ENCODE peak calls at places on chromosome 21, in five cellular contexts. L is ovary, W is sigmoid colon, A is GM12878, I is A549. Z is an unnamed sample.

GRCh38 chr21:25691931-25692330 is 42.8 kb downstream of the ATP5PF start:
- DNase-seq in L (no peak), W (no peak), A (no peak), I (no peak), Z (no peak)

GRCh38 chr21:44793269-44794030 is 8.2 kb downstream of the UBE2G2 start:
- DNase-seq in L (peak), W (no peak), A (no peak), I (peak), Z (peak)

GRCh38 chr21:45393021-45393420 is 11.9 kb upstream of the COL18A1 start:
- DNase-seq in L (peak), W (peak), A (no peak), I (no peak), Z (no peak)

GRCh38 chr21:31911138-31911907 is 38.5 kb downstream of the HUNK start:
- DNase-seq in L (no peak), W (no peak), A (no peak), I (peak), Z (no peak)

GRCh38 chr21:36471254-36471723 is 8.6 kb downstream of the CLDN14 start:
- DNase-seq in L (no peak), W (no peak), A (peak), I (peak), Z (no peak)

GRCh38 chr21:25307489-25307888 is 299.8 kb downstream of the MRPL39 start:
- DNase-seq in L (no peak), W (no peak), A (no peak), I (no peak), Z (no peak)

GRCh38 chr21:27314096-27314495 is 347.2 kb upstream of the ADAMTS5 start:
- DNase-seq in L (no peak), W (no peak), A (no peak), I (no peak), Z (no peak)

GRCh38 chr21:46227811-46228344 is 696 bp downstream of the LSS start:
- DNase-seq in L (no peak), W (peak), A (no peak), I (no peak), Z (no peak)

GRCh38 chr21:16280731-16281130 is 550.9 kb downstream of the USP25 start:
- DNase-seq in L (no peak), W (no peak), A (no peak), I (no peak), Z (no peak)

GRCh38 chr21:18529253-18529652 is 125.7 kb upstream of the TMPRSS15 start:
- DNase-seq in L (no peak), W (no peak), A (no peak), I (no peak), Z (no peak)
- TF ChIP-seq EP300 in L (no peak), W (no peak), A (no peak), I (no peak), Z (no peak)

GRCh38 chr21:29371464-29371863 is 72.7 kb downstream of the BACH1 start:
- DNase-seq in L (no peak), W (no peak), A (no peak), I (no peak), Z (no peak)
- TF ChIP-seq POLR2A in L (no peak), W (no peak), A (no peak), I (no peak), Z (no peak)

GRCh38 chr21:42724226-42724920 is 71.0 kb downstream of the PDE9A start:
- DNase-seq in L (no peak), W (no peak), A (no peak), I (peak), Z (peak)
- TF ChIP-seq EP300 in L (no peak), W (no peak), A (no peak), I (no peak), Z (peak)

GRCh38 chr21:39451332-39452206 is at the start of gene SH3BGR:
- DNase-seq in L (no peak), W (peak), A (no peak), I (no peak), Z (no peak)
- TF ChIP-seq POLR2A in L (no peak), W (no peak), A (no peak), I (no peak), Z (no peak)

DNA sequence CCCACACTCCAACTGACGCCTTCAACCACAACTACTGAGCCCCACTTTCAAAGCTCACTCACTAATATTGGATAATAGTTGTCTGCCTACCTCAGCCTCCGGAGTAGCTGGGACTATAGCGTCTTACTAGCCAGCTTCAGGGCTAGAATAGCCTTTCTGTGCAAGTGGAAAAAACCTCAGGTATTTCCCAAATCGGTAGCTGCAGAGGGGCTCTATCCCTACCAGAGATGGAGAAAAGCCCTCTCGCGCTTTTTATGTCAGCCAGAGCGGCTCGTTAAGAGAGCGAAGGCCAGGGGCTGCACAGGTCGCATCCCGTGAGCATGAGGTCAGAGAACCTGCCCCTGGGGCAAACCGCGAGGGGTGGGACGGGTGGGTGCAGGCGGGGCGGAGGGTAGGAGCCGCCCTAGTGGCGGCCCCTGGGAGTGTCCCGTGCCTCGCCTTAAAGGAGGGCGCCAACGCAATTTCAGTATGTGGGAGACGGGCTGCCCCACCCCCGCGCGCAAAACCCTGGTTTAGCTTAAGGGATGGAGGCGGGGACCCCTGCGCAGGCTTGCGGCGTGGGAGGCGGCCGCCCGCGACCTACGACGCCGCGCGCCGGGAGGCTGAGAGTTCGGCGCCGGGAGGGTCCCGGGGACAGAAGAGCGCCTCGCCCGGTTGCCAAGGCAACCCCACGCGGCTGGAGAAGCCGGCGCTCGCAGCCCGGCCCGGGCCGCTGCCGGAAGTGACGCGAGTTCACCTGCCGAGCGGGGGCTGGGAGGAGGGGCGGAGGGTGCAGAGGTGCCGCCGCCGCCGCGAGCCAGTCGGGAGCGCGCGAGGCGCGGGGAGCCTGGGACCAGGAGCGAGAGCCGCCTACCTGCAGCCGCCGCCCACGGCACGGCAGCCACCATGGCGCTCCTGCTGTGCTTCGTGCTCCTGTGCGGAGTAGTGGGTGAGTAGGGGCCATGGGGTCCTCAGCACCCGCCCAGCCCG is at the start of gene CXADR:
- DNase-seq in L (peak), W (no peak), A (no peak), I (peak), Z (peak)
- TF ChIP-seq EP300 in L (no peak), W (no peak), A (no peak), I (no peak), Z (no peak)

Z was measured in transverse colon.